ENCODE peak calls at places on chromosomes 16 and 17, in eight cellular contexts. H, M, Z, I, E, O, J and T are unnamed samples. For H3K4me1, the result is how much of the 10 kb centered on the place peaks cover.

GRCh38 chr17:40541873-40542561 is 23.3 kb downstream of the CCR7 start:
- DNase-seq in J (no peak), H (no peak), O (no peak), E (peak), M (no peak), I (no peak), Z (peak), T (no peak)

GRCh38 chr16:66171578-66171977 is 194.9 kb upstream of the CDH5 start:
- DNase-seq in H (no peak), J (no peak), E (no peak), I (no peak), O (no peak), Z (no peak), M (no peak), T (no peak)

GRCh38 chr17:63433746-63434591 is 12.1 kb downstream of the CYB561 start:
- DNase-seq in H (no peak), Z (peak), O (no peak), M (peak), I (peak), E (peak), J (no peak), T (no peak)

GRCh38 chr16:49528035-49528434 is 154.4 kb downstream of the C16orf78 start:
- DNase-seq in M (peak), E (no peak), J (no peak), I (no peak), O (no peak), H (peak), Z (no peak), T (peak)

GRCh38 chr16:50390914-50391700 is 22.3 kb upstream of the BRD7 start:
- DNase-seq in E (no peak), J (no peak), I (no peak), Z (no peak), M (no peak), H (peak), O (no peak), T (no peak)

GRCh38 chr16:81744911-81745310 is 34.2 kb upstream of the PLCG2 start:
- DNase-seq in E (no peak), O (no peak), Z (no peak), J (no peak), I (no peak), H (no peak), M (no peak), T (no peak)

GRCh38 chr17:41580651-41581365 is 5.9 kb downstream of the KRT14 start:
- DNase-seq in E (no peak), Z (no peak), I (no peak), H (no peak), J (no peak), O (no peak), M (no peak), T (no peak)

GRCh38 chr16:678858-679807 is 1.1 kb upstream of the STUB1 start:
- DNase-seq in I (peak), J (peak), O (no peak), M (peak), H (peak), Z (peak), E (no peak), T (no peak)

GRCh38 chr17:28725166-28725659 is 820 bp downstream of the TLCD1 start:
- DNase-seq in J (peak), Z (no peak), O (peak), M (peak), H (no peak), E (no peak), I (peak), T (no peak)

GRCh38 chr16:88430524-88431446 is 22.3 kb upstream of the ZFPM1 start:
- DNase-seq in I (no peak), H (no peak), O (no peak), Z (no peak), J (no peak), E (peak), M (no peak), T (peak)

GRCh38 chr16:25269879-25270278 is 12.2 kb upstream of the ZKSCAN2 start:
- DNase-seq in I (no peak), M (no peak), H (no peak), E (no peak), Z (no peak), O (no peak), J (no peak), T (no peak)

GRCh38 chr17:72576289-72576759 is 455.5 kb downstream of the SOX9 start:
- DNase-seq in I (no peak), J (no peak), E (no peak), M (no peak), O (no peak), Z (no peak), H (no peak), T (no peak)

GRCh38 chr16:20969386-20969785 is 68.8 kb downstream of the LYRM1 start:
- DNase-seq in M (no peak), Z (no peak), O (no peak), E (no peak), H (no peak), I (no peak), J (no peak), T (no peak)

GRCh38 chr16:54191592-54191991 is 95.0 kb downstream of the IRX3 start:
- DNase-seq in I (no peak), M (no peak), E (no peak), O (no peak), Z (no peak), J (no peak), H (no peak), T (no peak)

GRCh38 chr16:88895335-88895734 is 28.9 kb upstream of the PABPN1L start:
- DNase-seq in I (no peak), H (no peak), Z (no peak), O (no peak), M (no peak), J (no peak), E (no peak), T (no peak)

GRCh38 chr17:14082848-14083247 is 13.5 kb downstream of the COX10 start:
- DNase-seq in H (no peak), I (no peak), E (no peak), J (no peak), Z (no peak), M (no peak), O (no peak), T (no peak)

DNA sequence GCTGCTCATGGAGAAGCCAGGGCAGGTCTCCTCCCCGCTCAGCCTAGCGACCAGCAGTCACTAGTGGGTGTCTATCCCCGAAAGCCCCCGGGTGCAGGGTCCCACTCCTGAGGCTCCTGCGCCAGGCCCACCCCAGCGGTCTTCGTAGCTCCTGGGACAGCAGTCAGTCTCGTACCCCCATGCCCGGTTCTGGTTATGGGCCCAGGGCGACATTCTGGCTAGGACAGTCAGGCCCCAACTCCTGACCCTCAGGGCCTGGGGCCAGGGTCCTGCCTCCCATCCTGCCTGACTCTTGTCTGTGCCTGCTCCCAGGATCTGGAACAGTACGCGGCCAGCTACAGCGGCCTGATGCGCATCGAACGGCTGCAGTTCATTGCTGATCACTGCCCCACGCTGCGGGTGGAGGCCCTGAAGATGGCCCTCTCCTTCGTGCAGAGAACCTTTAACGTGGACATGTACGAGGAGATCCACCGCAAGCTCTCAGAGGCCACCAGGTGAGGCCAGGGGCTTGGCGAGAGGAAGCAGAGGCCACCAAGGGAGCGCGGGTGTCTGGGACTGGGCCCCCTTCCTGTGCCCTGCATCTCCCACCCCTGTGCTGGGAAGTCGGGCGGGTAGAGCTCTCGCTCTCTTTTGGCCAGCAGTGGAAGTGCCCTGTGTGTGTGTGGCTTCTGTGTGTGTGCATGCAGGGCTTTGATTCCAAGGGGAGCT is 2.0 kb downstream of the GPS1 start:
- DNase-seq in J (no peak), H (no peak), Z (no peak), M (no peak), I (no peak), E (no peak), O (no peak), T (no peak)
- H3K4me3 ChIP-seq in J (no peak), H (no peak), Z (no peak), M (no peak), I (no peak), E (no peak), O (no peak), T (no peak)

DNA sequence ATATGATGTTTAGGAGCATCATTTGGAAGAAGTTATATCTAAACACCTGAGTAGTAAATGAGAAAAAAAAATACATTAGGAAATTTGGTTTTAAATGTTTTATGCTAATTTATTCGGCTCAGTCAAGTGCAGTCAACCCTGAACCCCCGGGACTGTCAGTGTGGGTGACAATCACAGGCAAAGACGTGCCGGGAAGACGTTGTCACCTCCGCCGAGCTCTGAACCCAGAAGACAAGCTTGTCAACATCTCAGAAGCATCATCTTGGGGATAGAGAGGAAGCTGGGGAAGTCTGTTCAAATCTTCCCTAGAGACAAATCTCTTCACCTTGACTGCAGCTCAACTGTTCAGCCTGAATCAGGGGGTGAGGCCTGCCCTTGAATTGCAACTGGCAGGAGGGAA is 159.7 kb downstream of the RBFOX3 start:
- DNase-seq in Z (no peak), J (no peak), I (no peak), O (no peak), M (no peak), H (no peak), E (no peak), T (no peak)
- H3K27ac ChIP-seq in Z (no peak), J (no peak), I (no peak), O (no peak), M (no peak), H (no peak), E (no peak), T (no peak)

GRCh38 chr17:78397681-78398101 is 19.2 kb downstream of the PGS1 start:
- DNase-seq in E (no peak), H (peak), Z (peak), I (no peak), O (no peak), M (no peak), J (no peak), T (no peak)
- H3K4me1 ChIP-seq in E (under half), H (under half), Z (under half), I (under half), O (under half), M (under half), J (under half), T (under half)

GRCh38 chr17:563646-564045 is 151.0 kb downstream of the VPS53 start:
- DNase-seq in J (no peak), M (no peak), Z (no peak), I (no peak), O (no peak), E (no peak), H (no peak), T (no peak)
- H3K4me3 ChIP-seq in J (no peak), M (no peak), Z (no peak), I (no peak), O (no peak), E (no peak), H (no peak), T (no peak)

GRCh38 chr16:74456290-74456625 is 35.0 kb upstream of the CLEC18B start:
- DNase-seq in J (no peak), H (no peak), I (no peak), Z (no peak), M (no peak), O (no peak), E (no peak), T (no peak)
- H3K27ac ChIP-seq in J (no peak), H (no peak), I (no peak), Z (no peak), M (peak), O (no peak), E (no peak), T (no peak)

GRCh38 chr17:50192116-50192872 is 9.1 kb downstream of the COL1A1 start:
- DNase-seq in J (no peak), H (no peak), E (no peak), I (no peak), Z (no peak), M (no peak), O (no peak), T (no peak)

GRCh38 chr17:50188521-50189395 is 12.7 kb downstream of the COL1A1 start:
- DNase-seq in E (no peak), J (no peak), I (no peak), H (no peak), M (no peak), Z (no peak), O (no peak), T (no peak)

GRCh38 chr17:50189396-50190277 is 11.8 kb downstream of the COL1A1 start:
- DNase-seq in M (no peak), Z (no peak), O (no peak), H (no peak), I (no peak), J (no peak), E (no peak), T (no peak)

GRCh38 chr17:50191070-50192045 is 10.1 kb downstream of the COL1A1 start:
- DNase-seq in O (no peak), E (no peak), H (no peak), M (no peak), I (no peak), Z (no peak), J (no peak), T (no peak)

GRCh38 chr17:50190278-50191069 is 11.0 kb downstream of the COL1A1 start:
- DNase-seq in H (no peak), O (no peak), Z (no peak), I (no peak), M (no peak), E (no peak), J (no peak), T (no peak)
- H3K4me1 ChIP-seq in H (under half), O (under half), Z (under half), I (under half), M (under half), E (under half), J (under half), T (under half)

DNA sequence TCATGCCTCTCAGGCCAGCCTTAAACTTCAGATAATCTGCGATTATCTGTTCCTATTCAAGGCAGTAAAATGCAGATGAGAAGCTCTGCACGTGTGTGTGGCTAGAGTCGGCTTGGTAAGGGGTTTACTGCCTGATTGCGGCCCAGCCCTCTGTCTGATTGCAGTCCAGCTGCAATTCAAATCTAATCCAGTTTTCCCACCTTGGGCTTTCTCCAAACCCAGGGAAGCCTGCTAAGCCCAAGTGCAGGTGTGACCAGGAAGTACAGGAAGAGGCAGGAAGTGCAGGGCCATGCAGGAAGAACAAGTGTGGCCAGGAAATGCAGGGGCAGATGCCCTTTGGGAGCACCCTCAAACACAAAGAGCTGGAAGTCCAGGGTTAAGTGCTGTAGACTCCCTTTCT is 314.9 kb downstream of the CEP112 start:
- DNase-seq in I (no peak), H (no peak), E (no peak), O (no peak), Z (no peak), M (no peak), J (no peak), T (no peak)
- H3K4me3 ChIP-seq in I (no peak), H (no peak), E (no peak), O (no peak), Z (no peak), M (no peak), J (no peak), T (no peak)

DNA sequence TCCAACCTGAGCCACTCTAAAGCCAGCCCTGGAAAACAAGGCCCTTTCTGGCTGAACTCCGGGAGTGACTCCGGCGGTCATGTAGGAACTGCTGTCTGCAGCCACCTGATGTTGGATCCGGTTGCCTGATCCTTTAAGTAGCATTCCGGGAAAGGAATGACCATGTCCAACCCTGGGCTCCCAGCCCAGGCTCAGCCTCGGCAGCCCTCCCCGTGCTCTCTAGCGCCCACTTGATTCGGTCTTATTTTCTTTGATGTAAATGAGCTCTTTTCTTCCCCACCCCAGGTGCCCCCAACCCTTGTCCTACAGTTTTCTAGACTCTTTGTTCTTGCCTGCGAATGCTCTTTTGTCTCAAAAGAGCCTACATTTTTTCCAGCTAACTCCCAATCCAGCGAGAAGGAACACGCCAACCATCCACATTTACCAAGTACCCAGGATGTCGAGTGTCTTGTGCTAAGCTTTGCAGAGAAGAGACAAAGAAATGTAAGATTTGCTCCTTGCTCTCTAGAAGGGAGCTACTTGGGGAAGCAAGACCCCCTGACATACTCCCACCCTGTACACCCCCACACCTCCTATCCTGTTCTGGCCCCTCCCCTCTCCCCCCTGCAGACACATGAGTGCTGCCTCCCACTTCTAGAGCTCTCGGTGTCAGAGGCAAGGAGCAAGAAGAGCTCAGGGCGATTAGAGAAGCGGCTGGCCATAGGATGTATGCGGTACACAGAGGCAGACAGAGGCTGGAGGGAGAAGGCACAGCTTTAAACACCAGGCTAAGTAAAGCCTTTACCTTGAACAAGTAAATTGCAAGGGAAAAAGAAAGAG is 53.8 kb downstream of the COG7 start:
- DNase-seq in I (no peak), J (no peak), M (no peak), O (no peak), Z (peak), E (no peak), H (peak), T (no peak)
- H3K27ac ChIP-seq in I (peak), J (no peak), M (no peak), O (no peak), Z (peak), E (no peak), H (no peak), T (no peak)

GRCh38 chr16:85447657-85448313 is 165.3 kb upstream of the GSE1 start:
- DNase-seq in O (no peak), J (no peak), H (no peak), I (no peak), E (no peak), Z (no peak), M (no peak), T (no peak)

GRCh38 chr16:85446846-85447656 is 166.1 kb upstream of the GSE1 start:
- DNase-seq in M (no peak), Z (no peak), I (peak), O (peak), E (no peak), J (peak), H (no peak), T (no peak)

GRCh38 chr16:85448557-85449194 is 164.4 kb upstream of the GSE1 start:
- DNase-seq in I (peak), J (peak), Z (no peak), O (peak), E (peak), H (no peak), M (no peak), T (peak)

GRCh38 chr16:85449885-85450245 is 163.3 kb upstream of the GSE1 start:
- DNase-seq in O (no peak), J (peak), M (no peak), H (no peak), Z (no peak), I (no peak), E (no peak), T (no peak)

GRCh38 chr16:85449195-85449884 is 163.8 kb upstream of the GSE1 start:
- DNase-seq in O (no peak), M (no peak), I (no peak), H (no peak), E (no peak), J (no peak), Z (no peak), T (no peak)
- H3K4me1 ChIP-seq in O (under half), M (under half), I (under half), H (under half), E (under half), J (half or more), Z (under half), T (under half)

GRCh38 chr17:48564200-48565023 is 13.7 kb downstream of the HOXB4 start:
- DNase-seq in E (peak), I (no peak), O (no peak), H (no peak), J (no peak), Z (no peak), M (peak), T (no peak)

GRCh38 chr17:48563867-48564199 is 14.3 kb downstream of the HOXB4 start:
- DNase-seq in M (no peak), H (no peak), E (peak), O (no peak), Z (no peak), I (no peak), J (no peak), T (no peak)

GRCh38 chr17:48562934-48563333 is 15.2 kb downstream of the HOXB4 start:
- DNase-seq in J (no peak), O (no peak), E (peak), Z (no peak), I (no peak), H (no peak), M (no peak), T (no peak)

GRCh38 chr17:48561894-48562810 is 16.0 kb downstream of the HOXB4 start:
- DNase-seq in J (no peak), E (peak), O (no peak), M (peak), H (no peak), Z (no peak), I (no peak), T (no peak)

GRCh38 chr17:48563385-48563838 is 14.7 kb downstream of the HOXB4 start:
- DNase-seq in H (no peak), J (no peak), Z (no peak), M (no peak), I (no peak), E (peak), O (no peak), T (no peak)
- H3K4me3 ChIP-seq in H (no peak), J (no peak), Z (peak), M (peak), I (no peak), E (peak), O (no peak), T (no peak)